ENCODE peak calls at places on chromosomes 4 and X, in eight cellular contexts. One of them, this sample, is unnamed.

GRCh38 chrX:77785400-77785745 is 643 bp downstream of the ATRX start:
- DNase-seq in endothelial cell of umbilical vein: no peak
- DNase-seq in hepatocyte: peak
- DNase-seq in upper lobe of right lung: no peak
- DNase-seq in mammary epithelial cell: peak
- DNase-seq in body of pancreas: no peak
- DNase-seq in dorsolateral prefrontal cortex: no peak
- DNase-seq in tibial artery: no peak
- DNase-seq in this sample: peak

GRCh38 chr4:63085091-63085490 is 1324.2 kb downstream of the TECRL start:
- DNase-seq in endothelial cell of umbilical vein: no peak
- DNase-seq in hepatocyte: no peak
- DNase-seq in upper lobe of right lung: no peak
- DNase-seq in mammary epithelial cell: no peak
- DNase-seq in body of pancreas: no peak
- DNase-seq in dorsolateral prefrontal cortex: no peak
- DNase-seq in tibial artery: no peak
- DNase-seq in this sample: no peak

GRCh38 chrX:70174754-70175153 is 2.5 kb upstream of the DGAT2L6 start:
- DNase-seq in endothelial cell of umbilical vein: peak
- DNase-seq in hepatocyte: no peak
- DNase-seq in upper lobe of right lung: no peak
- DNase-seq in mammary epithelial cell: no peak
- DNase-seq in body of pancreas: no peak
- DNase-seq in dorsolateral prefrontal cortex: no peak
- DNase-seq in tibial artery: no peak
- DNase-seq in this sample: no peak

GRCh38 chr4:14410469-14410868 is 591.8 kb upstream of the CPEB2 start:
- DNase-seq in endothelial cell of umbilical vein: no peak
- DNase-seq in hepatocyte: no peak
- DNase-seq in upper lobe of right lung: no peak
- DNase-seq in mammary epithelial cell: no peak
- DNase-seq in body of pancreas: peak
- DNase-seq in dorsolateral prefrontal cortex: no peak
- DNase-seq in tibial artery: no peak
- DNase-seq in this sample: no peak

GRCh38 chrX:10516781-10517322 is 103.5 kb downstream of the MID1 start:
- DNase-seq in endothelial cell of umbilical vein: peak
- DNase-seq in hepatocyte: no peak
- DNase-seq in upper lobe of right lung: no peak
- DNase-seq in mammary epithelial cell: no peak
- DNase-seq in body of pancreas: no peak
- DNase-seq in dorsolateral prefrontal cortex: no peak
- DNase-seq in tibial artery: no peak
- DNase-seq in this sample: no peak

GRCh38 chr4:55884093-55884850 is 30.8 kb downstream of the EXOC1 start:
- DNase-seq in endothelial cell of umbilical vein: no peak
- DNase-seq in hepatocyte: no peak
- DNase-seq in upper lobe of right lung: no peak
- DNase-seq in mammary epithelial cell: no peak
- DNase-seq in body of pancreas: no peak
- DNase-seq in dorsolateral prefrontal cortex: no peak
- DNase-seq in tibial artery: no peak
- DNase-seq in this sample: no peak

GRCh38 chrX:47814853-47815252 is 21.8 kb upstream of the ZNF81 start:
- DNase-seq in endothelial cell of umbilical vein: no peak
- DNase-seq in hepatocyte: no peak
- DNase-seq in upper lobe of right lung: no peak
- DNase-seq in mammary epithelial cell: no peak
- DNase-seq in body of pancreas: no peak
- DNase-seq in dorsolateral prefrontal cortex: no peak
- DNase-seq in tibial artery: no peak
- DNase-seq in this sample: no peak

GRCh38 chrX:115029869-115030564 is 12.6 kb upstream of the IL13RA2 start:
- DNase-seq in endothelial cell of umbilical vein: peak
- DNase-seq in hepatocyte: no peak
- DNase-seq in upper lobe of right lung: no peak
- DNase-seq in mammary epithelial cell: no peak
- DNase-seq in body of pancreas: no peak
- DNase-seq in dorsolateral prefrontal cortex: no peak
- DNase-seq in tibial artery: no peak
- DNase-seq in this sample: no peak

GRCh38 chr4:165505991-165506779 is 127.4 kb downstream of the CPE start:
- DNase-seq in endothelial cell of umbilical vein: no peak
- DNase-seq in hepatocyte: peak
- DNase-seq in upper lobe of right lung: no peak
- DNase-seq in mammary epithelial cell: peak
- DNase-seq in body of pancreas: no peak
- DNase-seq in dorsolateral prefrontal cortex: no peak
- DNase-seq in tibial artery: no peak
- DNase-seq in this sample: no peak

GRCh38 chr4:155005395-155006087 is 202.9 kb upstream of the NPY2R start:
- DNase-seq in endothelial cell of umbilical vein: no peak
- DNase-seq in hepatocyte: peak
- DNase-seq in upper lobe of right lung: no peak
- DNase-seq in mammary epithelial cell: no peak
- DNase-seq in body of pancreas: no peak
- DNase-seq in dorsolateral prefrontal cortex: no peak
- DNase-seq in tibial artery: peak
- DNase-seq in this sample: no peak

GRCh38 chr4:173217727-173218126 is 49.1 kb downstream of the GALNT7 start:
- DNase-seq in endothelial cell of umbilical vein: peak
- DNase-seq in hepatocyte: no peak
- DNase-seq in upper lobe of right lung: no peak
- DNase-seq in mammary epithelial cell: peak
- DNase-seq in body of pancreas: no peak
- DNase-seq in dorsolateral prefrontal cortex: no peak
- DNase-seq in tibial artery: no peak
- DNase-seq in this sample: no peak

GRCh38 chrX:48590203-48591103 is 6.8 kb upstream of the WDR13 start:
- DNase-seq in endothelial cell of umbilical vein: peak
- DNase-seq in hepatocyte: no peak
- DNase-seq in upper lobe of right lung: no peak
- DNase-seq in mammary epithelial cell: no peak
- DNase-seq in body of pancreas: no peak
- DNase-seq in dorsolateral prefrontal cortex: peak
- DNase-seq in tibial artery: no peak
- DNase-seq in this sample: no peak

GRCh38 chr4:75110061-75110460 is 177.1 kb downstream of the PARM1 start:
- DNase-seq in endothelial cell of umbilical vein: no peak
- DNase-seq in hepatocyte: no peak
- DNase-seq in upper lobe of right lung: no peak
- DNase-seq in mammary epithelial cell: no peak
- DNase-seq in body of pancreas: no peak
- DNase-seq in dorsolateral prefrontal cortex: no peak
- DNase-seq in tibial artery: no peak
- DNase-seq in this sample: no peak

GRCh38 chr4:145234086-145234694 is 53.8 kb upstream of the OTUD4 start:
- DNase-seq in endothelial cell of umbilical vein: peak
- DNase-seq in hepatocyte: peak
- DNase-seq in upper lobe of right lung: no peak
- DNase-seq in mammary epithelial cell: peak
- DNase-seq in body of pancreas: peak
- DNase-seq in dorsolateral prefrontal cortex: peak
- DNase-seq in tibial artery: no peak
- DNase-seq in this sample: peak

GRCh38 chrX:46979340-46979739 is 67.1 kb downstream of the JADE3 start:
- DNase-seq in endothelial cell of umbilical vein: peak
- DNase-seq in hepatocyte: no peak
- DNase-seq in upper lobe of right lung: no peak
- DNase-seq in mammary epithelial cell: peak
- DNase-seq in body of pancreas: no peak
- DNase-seq in dorsolateral prefrontal cortex: no peak
- DNase-seq in tibial artery: no peak
- DNase-seq in this sample: no peak

GRCh38 chr4:122819708-122820449 is 6.8 kb upstream of the FGF2 start:
- DNase-seq in endothelial cell of umbilical vein: no peak
- DNase-seq in hepatocyte: no peak
- DNase-seq in upper lobe of right lung: no peak
- DNase-seq in mammary epithelial cell: peak
- DNase-seq in body of pancreas: no peak
- DNase-seq in dorsolateral prefrontal cortex: no peak
- DNase-seq in tibial artery: no peak
- DNase-seq in this sample: no peak

GRCh38 chr4:26746742-26747351 is 113.8 kb upstream of the STIM2 start:
- DNase-seq in endothelial cell of umbilical vein: no peak
- DNase-seq in hepatocyte: no peak
- DNase-seq in upper lobe of right lung: no peak
- DNase-seq in mammary epithelial cell: peak
- DNase-seq in body of pancreas: no peak
- DNase-seq in dorsolateral prefrontal cortex: no peak
- DNase-seq in tibial artery: no peak
- DNase-seq in this sample: no peak

GRCh38 chr4:88439161-88439760 is 17.7 kb upstream of the HERC5 start:
- DNase-seq in endothelial cell of umbilical vein: no peak
- DNase-seq in hepatocyte: no peak
- DNase-seq in upper lobe of right lung: no peak
- DNase-seq in mammary epithelial cell: peak
- DNase-seq in body of pancreas: no peak
- DNase-seq in dorsolateral prefrontal cortex: no peak
- DNase-seq in tibial artery: no peak
- DNase-seq in this sample: no peak

GRCh38 chr4:32472918-32473317 is 1752.7 kb downstream of the PCDH7 start:
- DNase-seq in endothelial cell of umbilical vein: no peak
- DNase-seq in hepatocyte: no peak
- DNase-seq in upper lobe of right lung: no peak
- DNase-seq in mammary epithelial cell: no peak
- DNase-seq in body of pancreas: no peak
- DNase-seq in dorsolateral prefrontal cortex: no peak
- DNase-seq in tibial artery: no peak
- DNase-seq in this sample: no peak

GRCh38 chrX:153954618-153955450 is 10.4 kb upstream of the RENBP start:
- DNase-seq in endothelial cell of umbilical vein: no peak
- DNase-seq in hepatocyte: no peak
- DNase-seq in upper lobe of right lung: no peak
- DNase-seq in mammary epithelial cell: no peak
- DNase-seq in body of pancreas: no peak
- DNase-seq in dorsolateral prefrontal cortex: no peak
- DNase-seq in tibial artery: no peak
- DNase-seq in this sample: no peak

GRCh38 chrX:264634-265455 is 16.3 kb upstream of the PLCXD1 start:
- DNase-seq in endothelial cell of umbilical vein: no peak
- DNase-seq in hepatocyte: peak
- DNase-seq in upper lobe of right lung: peak
- DNase-seq in mammary epithelial cell: no peak
- DNase-seq in body of pancreas: no peak
- DNase-seq in dorsolateral prefrontal cortex: no peak
- DNase-seq in tibial artery: peak
- DNase-seq in this sample: peak

GRCh38 chr4:118282692-118283091 is 70.1 kb downstream of the PRSS12 start:
- DNase-seq in endothelial cell of umbilical vein: no peak
- DNase-seq in hepatocyte: no peak
- DNase-seq in upper lobe of right lung: no peak
- DNase-seq in mammary epithelial cell: peak
- DNase-seq in body of pancreas: peak
- DNase-seq in dorsolateral prefrontal cortex: no peak
- DNase-seq in tibial artery: no peak
- DNase-seq in this sample: no peak

GRCh38 chr4:24979554-24979953 is 51.2 kb downstream of the LGI2 start:
- DNase-seq in endothelial cell of umbilical vein: peak
- DNase-seq in hepatocyte: no peak
- DNase-seq in upper lobe of right lung: no peak
- DNase-seq in mammary epithelial cell: no peak
- DNase-seq in body of pancreas: peak
- DNase-seq in dorsolateral prefrontal cortex: no peak
- DNase-seq in tibial artery: peak
- DNase-seq in this sample: no peak

GRCh38 chrX:24145340-24146186 is 4.0 kb upstream of the ZFX start:
- DNase-seq in endothelial cell of umbilical vein: peak
- DNase-seq in hepatocyte: no peak
- DNase-seq in upper lobe of right lung: no peak
- DNase-seq in mammary epithelial cell: peak
- DNase-seq in body of pancreas: no peak
- DNase-seq in dorsolateral prefrontal cortex: no peak
- DNase-seq in tibial artery: no peak
- DNase-seq in this sample: no peak

GRCh38 chr4:181874582-181874981 is 368.6 kb upstream of the TENM3 start:
- DNase-seq in endothelial cell of umbilical vein: no peak
- DNase-seq in hepatocyte: no peak
- DNase-seq in upper lobe of right lung: no peak
- DNase-seq in mammary epithelial cell: no peak
- DNase-seq in body of pancreas: no peak
- DNase-seq in dorsolateral prefrontal cortex: peak
- DNase-seq in tibial artery: no peak
- DNase-seq in this sample: no peak

GRCh38 chr4:37453361-37454262 is 209.1 kb downstream of the NWD2 start:
- DNase-seq in endothelial cell of umbilical vein: peak
- DNase-seq in hepatocyte: peak
- DNase-seq in upper lobe of right lung: peak
- DNase-seq in mammary epithelial cell: peak
- DNase-seq in body of pancreas: peak
- DNase-seq in dorsolateral prefrontal cortex: peak
- DNase-seq in tibial artery: peak
- DNase-seq in this sample: peak

GRCh38 chr4:110850461-110851447 is 227.9 kb upstream of the PITX2 start:
- DNase-seq in endothelial cell of umbilical vein: no peak
- DNase-seq in hepatocyte: peak
- DNase-seq in upper lobe of right lung: no peak
- DNase-seq in mammary epithelial cell: no peak
- DNase-seq in body of pancreas: peak
- DNase-seq in dorsolateral prefrontal cortex: no peak
- DNase-seq in tibial artery: no peak
- DNase-seq in this sample: peak

GRCh38 chr4:185865901-185866328 is 53.9 kb upstream of the SORBS2 start:
- DNase-seq in endothelial cell of umbilical vein: no peak
- DNase-seq in hepatocyte: no peak
- DNase-seq in upper lobe of right lung: no peak
- DNase-seq in mammary epithelial cell: peak
- DNase-seq in body of pancreas: peak
- DNase-seq in dorsolateral prefrontal cortex: no peak
- DNase-seq in tibial artery: no peak
- DNase-seq in this sample: no peak
- H3K27ac ChIP-seq in endothelial cell of umbilical vein: no peak
- H3K27ac ChIP-seq in hepatocyte: no peak
- H3K27ac ChIP-seq in upper lobe of right lung: peak
- H3K27ac ChIP-seq in mammary epithelial cell: peak
- H3K27ac ChIP-seq in body of pancreas: peak
- H3K27ac ChIP-seq in dorsolateral prefrontal cortex: no peak
- H3K27ac ChIP-seq in tibial artery: peak
- H3K27ac ChIP-seq in this sample: no peak

GRCh38 chr4:72376901-72377300 is 192.1 kb downstream of the ADAMTS3 start:
- DNase-seq in endothelial cell of umbilical vein: no peak
- DNase-seq in hepatocyte: no peak
- DNase-seq in upper lobe of right lung: no peak
- DNase-seq in mammary epithelial cell: no peak
- DNase-seq in body of pancreas: no peak
- DNase-seq in dorsolateral prefrontal cortex: no peak
- DNase-seq in tibial artery: no peak
- DNase-seq in this sample: no peak
- H3K4me3 ChIP-seq in endothelial cell of umbilical vein: no peak
- H3K4me3 ChIP-seq in hepatocyte: no peak
- H3K4me3 ChIP-seq in upper lobe of right lung: no peak
- H3K4me3 ChIP-seq in mammary epithelial cell: no peak
- H3K4me3 ChIP-seq in body of pancreas: no peak
- H3K4me3 ChIP-seq in dorsolateral prefrontal cortex: no peak
- H3K4me3 ChIP-seq in tibial artery: no peak
- H3K4me3 ChIP-seq in this sample: no peak

GRCh38 chr4:38784141-38784540 is 1.4 kb upstream of the TLR10 start:
- DNase-seq in endothelial cell of umbilical vein: no peak
- DNase-seq in hepatocyte: no peak
- DNase-seq in upper lobe of right lung: no peak
- DNase-seq in mammary epithelial cell: no peak
- DNase-seq in body of pancreas: no peak
- DNase-seq in dorsolateral prefrontal cortex: no peak
- DNase-seq in tibial artery: no peak
- DNase-seq in this sample: no peak
- H3K27ac ChIP-seq in endothelial cell of umbilical vein: no peak
- H3K27ac ChIP-seq in hepatocyte: no peak
- H3K27ac ChIP-seq in upper lobe of right lung: no peak
- H3K27ac ChIP-seq in mammary epithelial cell: no peak
- H3K27ac ChIP-seq in body of pancreas: no peak
- H3K27ac ChIP-seq in dorsolateral prefrontal cortex: no peak
- H3K27ac ChIP-seq in tibial artery: no peak
- H3K27ac ChIP-seq in this sample: no peak

GRCh38 chr4:40916218-40916555 is 166.4 kb downstream of the NSUN7 start:
- DNase-seq in endothelial cell of umbilical vein: no peak
- DNase-seq in hepatocyte: no peak
- DNase-seq in upper lobe of right lung: no peak
- DNase-seq in mammary epithelial cell: no peak
- DNase-seq in body of pancreas: no peak
- DNase-seq in dorsolateral prefrontal cortex: no peak
- DNase-seq in tibial artery: peak
- DNase-seq in this sample: no peak
- H3K4me3 ChIP-seq in endothelial cell of umbilical vein: no peak
- H3K4me3 ChIP-seq in hepatocyte: no peak
- H3K4me3 ChIP-seq in upper lobe of right lung: no peak
- H3K4me3 ChIP-seq in mammary epithelial cell: no peak
- H3K4me3 ChIP-seq in body of pancreas: no peak
- H3K4me3 ChIP-seq in dorsolateral prefrontal cortex: no peak
- H3K4me3 ChIP-seq in tibial artery: peak
- H3K4me3 ChIP-seq in this sample: no peak

This sample was measured in WERI-Rb-1.